ENCODE peak calls at places on chromosomes 5 and 9, in five cellular contexts. V, L, Y, G and W are unnamed samples.

GRCh38 chr5:63127054-63127453 is 548.4 kb downstream of the LRRC70 start:
- DNase-seq in V (peak; percentile 42), L (no peak), Y (no peak), G (no peak), W (no peak)

GRCh38 chr9:122378236-122378635 is 7.4 kb downstream of the PTGS1 start:
- DNase-seq in V (no peak), L (no peak), Y (no peak), G (no peak), W (no peak)

GRCh38 chr5:67453526-67453925 is 256.9 kb upstream of the CD180 start:
- DNase-seq in V (no peak), L (no peak), Y (no peak), G (no peak), W (no peak)

GRCh38 chr9:127154390-127155191 is 32.2 kb upstream of the ANGPTL2 start:
- DNase-seq in V (no peak), L (peak; percentile 54), Y (no peak), G (no peak), W (no peak)

GRCh38 chr9:76316069-76316468 is 78.2 kb downstream of the RFK start:
- DNase-seq in V (peak; percentile 76), L (no peak), Y (no peak), G (no peak), W (no peak)

GRCh38 chr5:89601880-89602279 is 718.9 kb upstream of the MEF2C start:
- DNase-seq in V (no peak), L (no peak), Y (no peak), G (no peak), W (no peak)

GRCh38 chr5:151123897-151124751 is 33.5 kb downstream of the ANXA6 start:
- DNase-seq in V (no peak), L (no peak), Y (no peak), G (peak; percentile 85), W (no peak)

GRCh38 chr9:77424993-77425392 is 223.1 kb downstream of the GNA14 start:
- DNase-seq in V (peak; percentile 5), L (no peak), Y (no peak), G (no peak), W (no peak)